ENCODE peak calls at places on chromosome 20, in seven cellular contexts. R is ecto neural progenitor cell; X is occipital lobe; Z is CD8-positive, alpha-beta T cell; H is glutamatergic neuron; B is G401; N is T-helper 2 cell. I is an unnamed sample.
A peak's percentile ranks its signal among the peaks of the same experiment; 100 is the strongest.

GRCh38 chr20:50895111-50895830 is 36.0 kb downstream of the ADNP start:
- DNase-seq in R (no peak), X (no peak), Z (no peak), H (no peak), B (no peak), N (no peak), I (no peak)

GRCh38 chr20:48686238-48687096 is 141.3 kb downstream of the PREX1 start:
- DNase-seq in R (no peak), X (no peak), Z (no peak), H (no peak), B (peak; percentile 27), N (no peak), I (no peak)

GRCh38 chr20:35369804-35370203 is 42.0 kb downstream of the UQCC1 start:
- DNase-seq in R (no peak), X (no peak), Z (no peak), H (no peak), B (no peak), N (no peak), I (no peak)

GRCh38 chr20:61490721-61491120 is 238.7 kb downstream of the CDH4 start:
- DNase-seq in R (no peak), X (no peak), Z (no peak), H (no peak), B (no peak), N (no peak), I (no peak)

GRCh38 chr20:33910056-33910455 is 83.7 kb upstream of the RALY start:
- DNase-seq in R (no peak), X (no peak), Z (no peak), H (no peak), B (no peak), N (no peak), I (no peak)

GRCh38 chr20:57395111-57395959 is 4.1 kb downstream of the RBM38 start:
- DNase-seq in R (peak; percentile 83), X (peak; percentile 86), Z (no peak), H (peak; percentile 19), B (peak; percentile 73), N (no peak), I (no peak)

GRCh38 chr20:10793741-10794140 is 119.9 kb upstream of the JAG1 start:
- DNase-seq in R (no peak), X (no peak), Z (no peak), H (no peak), B (no peak), N (no peak), I (no peak)

GRCh38 chr20:35167787-35168186 is 4.1 kb upstream of the PROCR start:
- DNase-seq in R (no peak), X (no peak), Z (no peak), H (no peak), B (no peak), N (no peak), I (no peak)

GRCh38 chr20:9306521-9306920 is 207.9 kb upstream of the LAMP5 start:
- DNase-seq in R (no peak), X (no peak), Z (no peak), H (no peak), B (no peak), N (no peak), I (no peak)

GRCh38 chr20:10696650-10697049 is 22.9 kb upstream of the JAG1 start:
- DNase-seq in R (no peak), X (no peak), Z (no peak), H (peak; percentile 20), B (no peak), N (no peak), I (no peak)

GRCh38 chr20:13659288-13659687 is 20.6 kb upstream of the TASP1 start:
- DNase-seq in R (no peak), X (no peak), Z (no peak), H (no peak), B (no peak), N (no peak), I (peak; percentile 33)

GRCh38 chr20:13302647-13303425 is 81.8 kb downstream of the ISM1 start:
- DNase-seq in R (no peak), X (no peak), Z (no peak), H (peak; percentile 69), B (peak; percentile 8), N (no peak), I (no peak)

GRCh38 chr20:31966991-31967655 is 828 bp upstream of the XKR7 start:
- DNase-seq in R (no peak), X (no peak), Z (no peak), H (no peak), B (peak; percentile 57), N (no peak), I (no peak)

GRCh38 chr20:46757754-46758678 is 48.6 kb downstream of the SLC2A10 start:
- DNase-seq in R (peak; percentile 74), X (no peak), Z (no peak), H (peak; percentile 74), B (peak; percentile 21), N (no peak), I (no peak)

GRCh38 chr20:17693534-17694001 is 6.2 kb upstream of the BANF2 start:
- DNase-seq in R (no peak), X (no peak), Z (no peak), H (no peak), B (peak; percentile 35), N (no peak), I (no peak)

GRCh38 chr20:32702706-32703425 is 29.1 kb upstream of the C20orf203 start:
- DNase-seq in R (no peak), X (no peak), Z (no peak), H (no peak), B (peak; percentile 56), N (no peak), I (no peak)

I was measured in SIG-M5.